ENCODE peak calls at places on chromosomes 4 and X, in five cellular contexts. Q is foreskin fibroblast, K is hepatocyte, M is spleen, F is fibroblast of mammary gland. E is an unnamed sample.

GRCh38 chr4:170423137-170423536 is 333.4 kb upstream of the AADAT start:
- DNase-seq in Q (peak), K (no peak), M (no peak), F (peak), E (peak)

GRCh38 chrX:103629295-103630170 is 758 bp downstream of the TCEAL1 start:
- DNase-seq in Q (peak), K (peak), M (peak), F (peak), E (no peak)

GRCh38 chr4:125421547-125421946 is 106.8 kb downstream of the FAT4 start:
- DNase-seq in Q (no peak), K (no peak), M (no peak), F (no peak), E (no peak)

GRCh38 chr4:157045507-157046127 is 30.3 kb upstream of the GLRB start:
- DNase-seq in Q (peak), K (peak), M (no peak), F (peak), E (peak)

GRCh38 chr4:76772498-76773106 is 125.3 kb downstream of the SOWAHB start:
- DNase-seq in Q (peak), K (peak), M (no peak), F (peak), E (no peak)

GRCh38 chr4:3833326-3833989 is 67.3 kb downstream of the ADRA2C start:
- DNase-seq in Q (no peak), K (no peak), M (no peak), F (no peak), E (no peak)

GRCh38 chrX:69101655-69102251 is 63.5 kb downstream of the PJA1 start:
- DNase-seq in Q (no peak), K (no peak), M (peak), F (no peak), E (no peak)

GRCh38 chr4:186557486-186557885 is 2.1 kb upstream of the MTNR1A start:
- DNase-seq in Q (peak), K (no peak), M (no peak), F (peak), E (no peak)

GRCh38 chrX:101287402-101287801 is 3.7 kb downstream of the TAF7L start:
- DNase-seq in Q (peak), K (peak), M (no peak), F (peak), E (peak)

GRCh38 chr4:67790721-67791120 is 36.5 kb upstream of the GNRHR start:
- DNase-seq in Q (no peak), K (no peak), M (no peak), F (no peak), E (no peak)

GRCh38 chr4:165355900-165356300 is 22.9 kb upstream of the CPE start:
- DNase-seq in Q (peak), K (peak), M (no peak), F (peak), E (no peak)

GRCh38 chr4:2263701-2264321 is 1.9 kb upstream of the MXD4 start:
- DNase-seq in Q (no peak), K (no peak), M (peak), F (no peak), E (no peak)

GRCh38 chrX:153470411-153471363 is at the start of gene HAUS7:
- DNase-seq in Q (peak), K (peak), M (peak), F (peak), E (peak)

GRCh38 chr4:143641406-143641805 is 59.1 kb downstream of the FREM3 start:
- DNase-seq in Q (no peak), K (no peak), M (no peak), F (no peak), E (no peak)

GRCh38 chrX:108139303-108139702 is 47.7 kb downstream of the ATG4A start:
- DNase-seq in Q (peak), K (no peak), M (no peak), F (peak), E (no peak)

GRCh38 chr4:144615182-144615581 is 30.8 kb upstream of the HHIP start:
- DNase-seq in Q (peak), K (no peak), M (no peak), F (peak), E (no peak)

GRCh38 chr4:148171596-148171995 is 270.6 kb downstream of the NR3C2 start:
- DNase-seq in Q (no peak), K (no peak), M (no peak), F (no peak), E (no peak)

GRCh38 chr4:148173397-148174017 is 268.7 kb downstream of the NR3C2 start:
- DNase-seq in Q (peak), K (no peak), M (no peak), F (peak), E (no peak)

GRCh38 chr4:148166132-148166531 is 276.1 kb downstream of the NR3C2 start:
- DNase-seq in Q (peak), K (no peak), M (no peak), F (peak), E (no peak)

GRCh38 chr4:148170408-148171385 is 271.5 kb downstream of the NR3C2 start:
- DNase-seq in Q (no peak), K (no peak), M (no peak), F (no peak), E (no peak)
- TF ChIP-seq CTCF in Q (no peak), K (no peak), M (no peak), F (no peak), E (no peak)

DNA sequence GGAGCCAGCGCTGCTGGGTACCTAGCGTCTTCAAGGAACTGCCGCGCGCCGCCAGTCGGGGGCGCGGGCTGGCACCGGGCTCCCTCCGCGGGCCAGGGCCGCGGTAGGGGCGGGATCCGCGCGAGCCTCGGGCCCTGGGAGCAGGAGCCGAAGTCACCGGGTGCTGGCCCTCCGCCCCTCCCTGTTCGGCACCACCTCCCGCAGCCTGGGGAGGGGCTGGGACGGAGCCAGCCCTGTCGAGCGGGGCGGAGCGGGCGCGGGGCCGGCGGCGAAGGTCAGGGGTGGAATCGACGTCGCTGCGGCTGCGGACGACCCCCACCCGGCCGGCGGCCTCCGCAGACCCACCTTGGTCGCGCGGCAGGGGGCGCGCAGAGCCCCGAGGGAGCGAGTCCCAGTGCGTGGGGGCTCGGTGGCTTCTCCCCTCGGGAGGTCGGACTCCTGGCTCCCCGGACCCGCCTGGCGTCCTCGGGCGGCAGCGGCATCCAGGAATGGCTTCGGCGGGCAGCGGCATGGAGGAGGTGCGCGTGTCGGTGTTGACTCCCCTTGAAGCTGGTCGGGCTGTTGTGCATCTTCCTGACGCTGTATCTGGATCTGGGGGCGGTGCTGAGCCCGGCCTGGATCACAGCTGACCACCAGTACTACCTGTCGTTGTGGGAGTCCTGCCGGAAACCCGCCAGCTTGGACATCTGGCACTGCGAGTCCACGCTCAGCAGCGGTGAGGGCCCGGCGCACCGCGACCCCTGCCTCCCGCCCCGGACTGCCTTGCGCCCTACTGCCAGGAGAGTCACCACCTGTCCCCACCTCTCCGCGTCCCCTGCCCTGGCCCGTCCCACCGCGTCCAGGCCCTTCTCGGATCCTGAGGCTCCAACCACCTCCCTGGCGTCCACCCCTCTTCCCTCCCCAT is 50.5 kb upstream of the FAM47C start:
- DNase-seq in Q (no peak), K (peak), M (no peak), F (no peak), E (no peak)
- H3K4me3 ChIP-seq in Q (no peak), K (peak), M (peak), F (no peak), E (no peak)

GRCh38 chr4:7041246-7041645 is 1.9 kb upstream of the TADA2B start:
- DNase-seq in Q (no peak), K (no peak), M (peak), F (no peak), E (no peak)

GRCh38 chr4:7043521-7044414 is 596 bp downstream of the TADA2B start:
- DNase-seq in Q (peak), K (peak), M (peak), F (peak), E (no peak)

GRCh38 chr4:7044415-7044930 is 1.3 kb downstream of the TADA2B start:
- DNase-seq in Q (peak), K (no peak), M (no peak), F (peak), E (no peak)

GRCh38 chr4:7041851-7042696 is 1.1 kb upstream of the TADA2B start:
- DNase-seq in Q (no peak), K (peak), M (peak), F (peak), E (no peak)

DNA sequence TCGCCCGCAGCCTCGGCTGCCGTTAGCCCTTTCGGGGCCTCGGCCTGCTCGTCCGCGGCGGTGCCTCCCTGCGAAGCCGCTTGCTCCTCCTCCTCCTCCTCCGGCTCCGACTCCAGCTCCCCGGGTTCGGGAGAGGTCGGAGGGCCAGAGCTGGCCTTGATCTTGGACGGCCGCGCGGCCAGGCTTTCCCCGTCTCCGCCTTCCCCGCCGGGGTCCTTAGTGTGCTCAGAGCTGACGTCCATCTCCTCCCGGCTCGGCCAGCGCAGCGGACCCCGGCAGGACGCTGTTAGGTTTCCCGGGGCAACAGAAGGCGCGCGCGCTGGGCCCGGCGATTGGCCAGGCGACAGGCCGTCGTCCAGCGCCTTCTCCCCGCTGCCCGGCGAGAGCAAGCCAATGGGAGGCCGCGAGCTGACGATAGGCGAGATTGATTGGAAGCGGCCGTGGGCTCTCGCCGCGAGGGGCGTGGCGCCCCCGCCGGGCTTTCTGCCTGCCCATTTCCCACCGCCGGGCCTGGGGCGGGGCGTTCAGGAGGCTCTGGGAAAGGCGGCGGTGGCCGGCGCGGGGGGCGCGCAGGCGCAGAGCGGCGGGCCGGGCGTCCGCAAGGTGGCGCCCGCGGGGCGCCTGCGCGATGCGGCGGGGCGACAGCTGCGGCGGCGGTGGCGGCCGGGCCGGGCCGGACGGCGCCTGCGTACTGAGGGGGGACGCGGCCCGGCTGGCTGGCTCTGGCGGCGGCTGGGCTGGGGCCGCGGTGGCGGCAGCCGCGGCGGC is at the start of gene TADA2B:
- DNase-seq in Q (peak), K (peak), M (peak), F (peak), E (peak)
- TF ChIP-seq CTCF in Q (no peak), K (no peak), M (peak), F (no peak), E (no peak)

GRCh38 chrX:15914486-15914885 is 59.9 kb upstream of the AP1S2 start:
- DNase-seq in Q (no peak), K (no peak), M (no peak), F (no peak), E (no peak)

GRCh38 chrX:15913161-15913560 is 58.5 kb upstream of the AP1S2 start:
- DNase-seq in Q (no peak), K (no peak), M (no peak), F (peak), E (no peak)

GRCh38 chrX:15918003-15918402 is 63.4 kb upstream of the AP1S2 start:
- DNase-seq in Q (no peak), K (no peak), M (no peak), F (no peak), E (no peak)

GRCh38 chrX:15916704-15917084 is 62.1 kb upstream of the AP1S2 start:
- DNase-seq in Q (no peak), K (no peak), M (no peak), F (no peak), E (no peak)

DNA sequence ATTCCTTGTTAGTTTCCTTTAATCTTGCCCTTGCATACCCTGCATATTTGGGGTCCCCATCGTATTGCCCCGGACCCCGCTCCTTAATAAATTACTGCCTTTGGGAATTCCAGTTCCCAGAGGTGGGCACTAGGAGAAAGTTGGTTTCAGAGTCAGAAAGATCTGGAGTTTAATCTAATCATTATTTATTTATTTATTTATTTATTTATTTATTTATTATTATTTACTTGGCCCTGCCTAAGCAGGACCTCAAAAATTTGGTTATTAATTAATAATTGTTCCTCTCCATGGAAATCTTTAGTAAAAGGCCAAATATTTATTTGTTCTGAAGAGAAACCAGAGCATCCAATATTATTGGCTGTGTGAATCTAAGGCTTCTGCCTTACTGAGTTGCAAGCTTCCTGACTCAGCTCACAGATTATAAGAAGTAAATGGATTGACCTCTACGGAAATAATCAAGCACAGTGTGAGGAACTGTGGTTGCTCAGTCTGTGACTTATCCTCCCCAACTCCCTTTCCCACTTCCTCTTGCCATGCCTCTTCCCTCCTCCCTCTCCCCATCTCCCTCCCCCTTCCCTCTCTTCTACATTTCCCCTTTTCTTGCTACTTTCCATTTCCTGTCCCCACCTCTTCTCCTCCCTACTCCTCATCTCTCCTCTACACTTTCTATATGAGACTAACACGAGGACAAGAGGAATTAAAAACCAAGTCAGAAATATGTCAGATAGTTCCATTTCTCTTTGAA is 61.5 kb upstream of the AP1S2 start:
- DNase-seq in Q (no peak), K (no peak), M (no peak), F (peak), E (no peak)
- H3K4me3 ChIP-seq in Q (no peak), K (no peak), M (no peak), F (no peak), E (no peak)

GRCh38 chr4:21806991-21807390 is 141.6 kb downstream of the KCNIP4 start:
- DNase-seq in Q (no peak), K (no peak), M (no peak), F (peak), E (no peak)

GRCh38 chr4:21801661-21802355 is 146.8 kb downstream of the KCNIP4 start:
- DNase-seq in Q (peak), K (no peak), M (no peak), F (no peak), E (no peak)

GRCh38 chr4:21802406-21802805 is 146.2 kb downstream of the KCNIP4 start:
- DNase-seq in Q (peak), K (no peak), M (no peak), F (peak), E (no peak)
- TF ChIP-seq CTCF in Q (no peak), K (no peak), M (no peak), F (no peak), E (no peak)

GRCh38 chr4:153065286-153065685 is 129.2 kb downstream of the FHDC1 start:
- DNase-seq in Q (no peak), K (peak), M (no peak), F (no peak), E (no peak)
- H3K4me3 ChIP-seq in Q (no peak), K (no peak), M (no peak), F (no peak), E (no peak)

GRCh38 chrX:337331-337831 is 18.8 kb upstream of the GTPBP6 start:
- DNase-seq in Q (no peak), K (no peak), M (peak), F (no peak), E (no peak)

GRCh38 chrX:340121-340520 is 21.5 kb upstream of the GTPBP6 start:
- DNase-seq in Q (no peak), K (no peak), M (peak), F (no peak), E (no peak)

GRCh38 chrX:338281-338835 is 19.8 kb upstream of the GTPBP6 start:
- DNase-seq in Q (no peak), K (no peak), M (peak), F (no peak), E (no peak)

GRCh38 chrX:340641-341423 is 22.2 kb upstream of the GTPBP6 start:
- DNase-seq in Q (no peak), K (no peak), M (peak), F (no peak), E (no peak)

DNA sequence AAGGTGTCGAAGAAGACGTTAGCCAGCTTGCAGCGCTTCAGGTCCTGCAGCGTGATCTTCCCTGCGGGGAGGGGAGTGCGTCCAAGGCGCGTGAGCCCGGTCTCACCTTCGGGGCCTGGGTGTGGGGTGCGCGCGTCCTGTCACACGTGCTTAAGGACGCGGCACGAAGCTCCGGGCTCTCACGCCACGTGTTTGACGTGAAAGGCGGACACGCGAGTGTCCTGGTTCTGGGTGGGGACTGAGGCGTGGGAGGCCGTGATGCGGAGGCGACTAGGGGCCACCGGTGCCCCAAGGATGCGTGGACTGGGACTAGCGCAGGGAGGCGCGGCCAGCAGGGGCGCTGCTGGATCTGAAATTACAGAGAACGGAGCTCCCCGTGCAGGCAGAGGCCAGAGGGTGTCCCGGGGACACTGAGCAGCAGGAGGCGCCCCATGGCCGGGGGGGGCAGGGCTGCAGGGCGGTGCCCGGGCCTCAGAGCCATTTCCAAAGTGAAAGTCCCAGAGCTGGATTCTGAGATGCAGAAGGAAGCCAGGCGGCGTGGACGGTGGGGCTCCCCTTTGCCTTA is 20.3 kb upstream of the GTPBP6 start:
- DNase-seq in Q (no peak), K (no peak), M (peak), F (no peak), E (no peak)
- TF ChIP-seq CTCF in Q (no peak), K (no peak), M (no peak), F (no peak), E (no peak)

E was measured in HFF-Myc.